ENCODE peak calls at places on chromosomes 7 and 10, in four cellular contexts. R is Peyer's patch, I is HFFc6, T is dorsolateral prefrontal cortex. M is an unnamed sample.

GRCh38 chr10:80176526-80176925 is 28.8 kb downstream of the ANXA11 start:
- DNase-seq in T (no peak), R (no peak), I (no peak), M (no peak)

GRCh38 chr10:28281726-28282325 is 21.0 kb downstream of the MPP7 start:
- DNase-seq in R (no peak), I (no peak), T (no peak), M (no peak)

GRCh38 chr7:82534687-82535086 is 91.1 kb upstream of the CACNA2D1 start:
- DNase-seq in R (no peak), I (peak), T (no peak), M (no peak)

GRCh38 chr10:6936931-6937330 is 356.9 kb upstream of the PRKCQ start:
- DNase-seq in I (no peak), T (no peak), R (no peak), M (no peak)

GRCh38 chr7:2256306-2257045 is 14.4 kb downstream of the NUDT1 start:
- DNase-seq in T (no peak), R (no peak), I (no peak), M (no peak)

GRCh38 chr7:82697897-82698296 is 254.3 kb upstream of the CACNA2D1 start:
- DNase-seq in I (peak), T (no peak), R (no peak), M (no peak)

GRCh38 chr10:43373461-43373860 is 2.0 kb downstream of the FXYD4 start:
- DNase-seq in I (no peak), R (no peak), T (no peak), M (no peak)

GRCh38 chr7:102993532-102994029 is 80.8 kb downstream of the LRRC17 start:
- DNase-seq in I (peak), T (no peak), R (no peak), M (peak)

GRCh38 chr10:49781247-49781646 is 19.1 kb upstream of the OGDHL start:
- DNase-seq in I (peak), R (no peak), T (no peak), M (no peak)

GRCh38 chr10:73553316-73553715 is 37.8 kb downstream of the USP54 start:
- DNase-seq in R (no peak), I (no peak), T (peak), M (no peak)

GRCh38 chr10:89332092-89332633 is 4.4 kb downstream of the IFIT3 start:
- DNase-seq in R (peak), T (no peak), I (peak), M (no peak)

GRCh38 chr10:98030093-98030821 is at the start of gene CRTAC1:
- DNase-seq in R (no peak), I (no peak), T (peak), M (no peak)

GRCh38 chr10:89122431-89123066 is 84.6 kb downstream of the CH25H start:
- DNase-seq in I (no peak), T (no peak), R (no peak), M (no peak)

GRCh38 chr10:93992400-93993030 is 1.2 kb upstream of the PLCE1 start:
- DNase-seq in R (no peak), I (no peak), T (no peak), M (no peak)

GRCh38 chr7:93620864-93621263 is 46.3 kb upstream of the CALCR start:
- DNase-seq in I (no peak), R (no peak), T (no peak), M (no peak)

GRCh38 chr10:30386801-30387588 is 37.9 kb upstream of the MTPAP start:
- DNase-seq in T (no peak), R (no peak), I (peak), M (no peak)

GRCh38 chr7:33885290-33886005 is 19.9 kb upstream of the BMPER start:
- DNase-seq in T (no peak), I (no peak), R (no peak), M (no peak)

GRCh38 chr7:157043745-157044144 is 33.3 kb upstream of the MNX1 start:
- DNase-seq in I (no peak), R (no peak), T (no peak), M (peak)

GRCh38 chr10:96334888-96335526 is 23.8 kb downstream of the OPALIN start:
- DNase-seq in R (no peak), I (peak), T (no peak), M (peak)

GRCh38 chr10:126104767-126105166 is 208.4 kb downstream of the FANK1 start:
- DNase-seq in T (no peak), R (no peak), I (no peak), M (no peak)

GRCh38 chr7:13161125-13161524 is 473.7 kb downstream of the ARL4A start:
- DNase-seq in T (no peak), I (no peak), R (no peak), M (no peak)

GRCh38 chr7:104928721-104929400 is 85.1 kb upstream of the KMT2E start:
- DNase-seq in R (no peak), I (no peak), T (no peak), M (no peak)

GRCh38 chr7:27180431-27181175 is 4.4 kb downstream of the HOXA11 start:
- DNase-seq in R (no peak), I (no peak), T (no peak), M (no peak)

GRCh38 chr7:78386520-78386919 is 587.9 kb downstream of the PHTF2 start:
- DNase-seq in I (no peak), R (no peak), T (no peak), M (no peak)

GRCh38 chr7:44149571-44150465 is 8.7 kb upstream of the MYL7 start:
- DNase-seq in T (peak), I (no peak), R (no peak), M (no peak)

GRCh38 chr7:50656141-50656895 is 91.1 kb upstream of the DDC start:
- DNase-seq in I (no peak), T (no peak), R (no peak), M (no peak)

GRCh38 chr10:69644658-69645295 is 14.7 kb downstream of the FAM241B start:
- DNase-seq in T (peak), I (peak), R (no peak), M (peak)

GRCh38 chr7:115910541-115911164 is 119.9 kb downstream of the TFEC start:
- DNase-seq in I (peak), T (no peak), R (no peak), M (no peak)
- TF ChIP-seq CTCF in I (peak), T (peak), R (peak), M (peak)

GRCh38 chr10:123158682-123159081 is 4.5 kb downstream of the BUB3 start:
- DNase-seq in R (no peak), T (no peak), I (no peak), M (no peak)
- TF ChIP-seq CTCF in R (no peak), T (no peak), I (no peak), M (no peak)

GRCh38 chr10:81820418-81820817 is 54.6 kb upstream of the NRG3 start:
- DNase-seq in T (no peak), R (no peak), I (no peak), M (no peak)
- TF ChIP-seq CTCF in T (no peak), R (no peak), I (no peak), M (no peak)

GRCh38 chr10:103828107-103828506 is 27.3 kb downstream of the SH3PXD2A start:
- DNase-seq in R (no peak), T (no peak), I (no peak), M (no peak)

GRCh38 chr10:103822052-103822716 is 33.2 kb downstream of the SH3PXD2A start:
- DNase-seq in T (no peak), I (no peak), R (no peak), M (no peak)

GRCh38 chr10:103822795-103823194 is 32.6 kb downstream of the SH3PXD2A start:
- DNase-seq in I (no peak), T (no peak), R (no peak), M (no peak)

GRCh38 chr10:103823706-103824272 is 31.6 kb downstream of the SH3PXD2A start:
- DNase-seq in T (no peak), R (no peak), I (no peak), M (no peak)

GRCh38 chr10:103824281-103824680 is 31.1 kb downstream of the SH3PXD2A start:
- DNase-seq in T (no peak), R (no peak), I (no peak), M (no peak)
- TF ChIP-seq CTCF in T (no peak), R (no peak), I (no peak), M (no peak)

GRCh38 chr7:75878769-75879596 is at the start of gene RHBDD2:
- DNase-seq in T (peak), R (peak), I (peak), M (peak)
- TF ChIP-seq CTCF in T (peak), R (no peak), I (peak), M (peak)

DNA sequence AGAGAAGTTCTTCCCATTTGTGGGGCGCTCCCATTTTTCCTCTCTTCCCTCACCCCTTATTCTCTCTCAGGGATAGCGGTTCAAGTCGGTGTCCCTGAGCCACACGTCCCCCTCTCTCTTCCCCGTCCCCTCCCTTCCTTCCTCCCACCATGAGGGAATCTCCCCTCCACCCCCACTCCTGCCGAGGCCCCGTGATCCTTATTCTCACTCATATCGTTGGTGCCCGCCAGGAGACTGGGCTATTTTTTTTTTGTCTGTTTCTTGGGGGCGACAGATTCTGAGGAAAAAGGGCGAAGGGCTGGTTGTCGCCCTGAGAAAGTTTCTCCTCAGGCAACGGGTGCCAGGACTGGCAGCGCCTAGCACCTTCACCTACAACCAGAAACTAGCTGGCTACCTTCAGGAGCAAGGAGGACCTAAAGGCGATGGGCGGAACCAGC is 723 bp downstream of the ZCWPW1 start:
- DNase-seq in T (no peak), I (no peak), R (no peak), M (no peak)
- TF ChIP-seq CTCF in T (no peak), I (no peak), R (no peak), M (no peak)

GRCh38 chr10:105650311-105650710 is 1009.2 kb downstream of the SORCS3 start:
- DNase-seq in R (no peak), I (no peak), T (no peak), M (no peak)
- TF ChIP-seq CTCF in R (no peak), I (no peak), T (no peak), M (no peak)

GRCh38 chr10:118543714-118544400 is 51.6 kb downstream of the PRLHR start:
- DNase-seq in T (no peak), I (peak), R (no peak), M (no peak)
- TF ChIP-seq CTCF in T (peak), I (peak), R (peak), M (peak)

GRCh38 chr10:122435212-122435827 is 19.1 kb upstream of the ARMS2 start:
- DNase-seq in T (no peak), R (no peak), I (peak), M (no peak)
- TF ChIP-seq CTCF in T (peak), R (peak), I (peak), M (peak)

GRCh38 chr7:71220210-71220695 is 88.3 kb downstream of the GALNT17 start:
- DNase-seq in I (no peak), R (no peak), T (no peak), M (no peak)
- TF ChIP-seq CTCF in I (no peak), R (no peak), T (no peak), M (no peak)